ENCODE peak calls at places on chromosome 15, in five cellular contexts. K, L, Q, I and S are unnamed samples.
A peak's percentile ranks its signal among the peaks of the same experiment; 100 is the strongest.

GRCh38 chr15:80906159-80906775 is 83.4 kb downstream of the MESD start:
- DNase-seq in K (peak; percentile 83), L (no peak), Q (no peak), I (no peak), S (no peak)

GRCh38 chr15:80251505-80252280 is at the start of gene CTXND1:
- DNase-seq in K (peak; percentile 8), L (no peak), Q (no peak), I (no peak), S (peak; percentile 49)

GRCh38 chr15:67892559-67893377 is 52.9 kb upstream of the RNU6-1 start:
- DNase-seq in K (no peak), L (no peak), Q (no peak), I (no peak), S (no peak)

GRCh38 chr15:64455951-64456350 is 4.4 kb upstream of the ZNF609 start:
- DNase-seq in K (no peak), L (peak; percentile 22), Q (no peak), I (no peak), S (no peak)

GRCh38 chr15:58432421-58432820 is 630 bp downstream of the LIPC start:
- DNase-seq in K (no peak), L (no peak), Q (no peak), I (no peak), S (no peak)

GRCh38 chr15:75107905-75108838 is 84.8 kb downstream of the PPCDC start:
- DNase-seq in K (peak; percentile 78), L (no peak), Q (no peak), I (peak; percentile 46), S (no peak)

GRCh38 chr15:66252411-66253295 is 897 bp downstream of the MEGF11 start:
- DNase-seq in K (peak; percentile 81), L (peak; percentile 30), Q (peak; percentile 48), I (peak; percentile 45), S (peak; percentile 79)

GRCh38 chr15:36468746-36469145 is 110.7 kb upstream of the CDIN1 start:
- DNase-seq in K (no peak), L (no peak), Q (peak; percentile 15), I (no peak), S (no peak)

GRCh38 chr15:37425541-37425940 is 325.2 kb upstream of the MEIS2 start:
- DNase-seq in K (no peak), L (no peak), Q (no peak), I (no peak), S (no peak)

GRCh38 chr15:101288905-101289513 is 6.0 kb downstream of the SNRPA1 start:
- DNase-seq in K (peak; percentile 36), L (no peak), Q (no peak), I (peak; percentile 29), S (no peak)
- TF ChIP-seq CTCF in K (peak; percentile 75), L (peak; percentile 51), Q (peak; percentile 71), I (peak; percentile 75), S (peak; percentile 66)

GRCh38 chr15:26981492-26981891 is 10.5 kb downstream of the GABRG3 start:
- DNase-seq in K (no peak), L (no peak), Q (no peak), I (no peak), S (no peak)

GRCh38 chr15:26985050-26985449 is 14.1 kb downstream of the GABRG3 start:
- DNase-seq in K (no peak), L (no peak), Q (no peak), I (no peak), S (no peak)

GRCh38 chr15:26983822-26984221 is 12.8 kb downstream of the GABRG3 start:
- DNase-seq in K (no peak), L (no peak), Q (no peak), I (no peak), S (no peak)
- TF ChIP-seq CTCF in K (no peak), L (no peak), Q (no peak), I (no peak), S (peak; percentile 27)

GRCh38 chr15:54288049-54288448 is 309.8 kb downstream of the UNC13C start:
- DNase-seq in K (no peak), L (no peak), Q (no peak), I (no peak), S (no peak)

GRCh38 chr15:54277834-54278233 is 299.6 kb downstream of the UNC13C start:
- DNase-seq in K (no peak), L (no peak), Q (no peak), I (no peak), S (no peak)

GRCh38 chr15:54280726-54281125 is 302.5 kb downstream of the UNC13C start:
- DNase-seq in K (no peak), L (no peak), Q (no peak), I (no peak), S (no peak)

DNA sequence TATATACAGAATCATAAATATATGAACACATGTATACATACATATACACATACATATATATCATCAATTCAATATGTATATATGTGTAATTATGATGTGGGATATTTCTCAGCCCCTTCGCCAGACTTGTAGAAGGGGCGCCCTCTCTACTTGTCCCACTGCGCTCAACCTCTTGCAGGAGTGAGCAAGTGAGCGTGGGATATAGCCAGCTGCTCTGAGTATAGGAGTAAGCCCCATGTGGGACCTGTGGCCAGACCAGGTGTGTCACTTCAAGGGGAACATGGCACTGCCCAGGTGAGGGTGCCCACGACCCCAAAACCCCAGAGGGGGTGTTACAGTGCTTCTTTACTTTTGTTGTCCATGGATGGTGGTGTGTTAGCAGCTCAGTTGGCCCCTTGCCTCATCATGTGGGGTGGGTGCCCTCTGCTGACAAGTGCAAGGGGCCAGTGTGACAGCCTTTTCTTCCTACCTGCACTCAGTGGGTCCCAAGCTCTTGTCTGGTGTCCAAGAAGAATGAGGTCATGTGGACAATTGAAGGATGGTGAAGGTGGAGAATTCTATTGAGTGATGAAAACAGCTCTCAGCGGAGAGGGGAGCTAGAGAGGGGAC is 304.1 kb downstream of the UNC13C start:
- DNase-seq in K (peak; percentile 7), L (no peak), Q (no peak), I (no peak), S (no peak)
- TF ChIP-seq CTCF in K (no peak), L (no peak), Q (no peak), I (no peak), S (no peak)

GRCh38 chr15:82046668-82047492 is 1.1 kb upstream of the MEX3B start:
- DNase-seq in K (peak; percentile 97), L (peak; percentile 92), Q (peak; percentile 93), I (peak; percentile 86), S (peak; percentile 88)

GRCh38 chr15:82045179-82045891 is 483 bp downstream of the MEX3B start:
- DNase-seq in K (peak; percentile 55), L (peak; percentile 37), Q (peak; percentile 44), I (peak; percentile 8), S (peak; percentile 48)

GRCh38 chr15:82045892-82046667 is at the start of gene MEX3B:
- DNase-seq in K (peak; percentile 95), L (peak; percentile 98), Q (peak; percentile 98), I (peak; percentile 87), S (peak; percentile 89)

GRCh38 chr15:82048809-82049208 is 3.0 kb upstream of the MEX3B start:
- DNase-seq in K (no peak), L (no peak), Q (no peak), I (no peak), S (no peak)

GRCh38 chr15:82047493-82048446 is 2.0 kb upstream of the MEX3B start:
- DNase-seq in K (no peak), L (peak; percentile 13), Q (no peak), I (no peak), S (no peak)
- TF ChIP-seq CTCF in K (no peak), L (no peak), Q (peak; percentile 28), I (peak; percentile 19), S (peak; percentile 0)

DNA sequence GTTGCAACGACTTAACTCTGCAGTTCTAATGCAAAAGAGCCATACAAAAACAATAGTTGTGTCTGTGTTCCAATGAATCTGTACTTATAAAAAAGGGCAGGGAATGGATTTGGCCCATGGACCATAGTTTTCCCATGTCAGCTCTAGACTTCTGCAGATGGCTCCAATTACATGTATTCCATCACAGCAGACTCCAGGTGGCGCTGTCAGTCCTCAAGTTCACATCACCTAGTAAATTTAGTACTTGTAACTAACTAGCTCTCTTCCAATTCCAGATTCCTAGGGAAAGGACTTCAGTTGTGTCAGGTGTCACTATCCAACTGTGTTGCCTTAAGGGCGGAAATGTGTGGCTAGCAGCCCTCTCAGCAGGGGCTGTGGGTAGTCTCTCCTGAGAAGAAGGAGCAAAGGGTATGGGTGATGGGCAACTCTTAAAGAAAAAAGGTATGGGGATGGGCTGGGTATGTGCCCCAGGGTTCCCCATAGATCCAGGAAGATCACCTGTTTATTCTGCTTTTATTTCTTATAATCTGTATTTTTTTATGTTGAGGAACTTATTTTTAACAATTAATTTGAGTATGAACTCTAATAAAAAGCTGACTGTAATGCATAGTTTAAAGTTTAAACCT is 36.2 kb downstream of the BBS4 start:
- DNase-seq in K (peak; percentile 74), L (peak; percentile 46), Q (peak; percentile 33), I (peak; percentile 71), S (peak; percentile 25)
- TF ChIP-seq CTCF in K (peak; percentile 84), L (peak; percentile 40), Q (peak; percentile 69), I (peak; percentile 70), S (peak; percentile 64)

GRCh38 chr15:26744894-26745293 is 28.0 kb downstream of the GABRB3 start:
- DNase-seq in K (no peak), L (no peak), Q (no peak), I (no peak), S (no peak)
- TF ChIP-seq CTCF in K (no peak), L (no peak), Q (no peak), I (no peak), S (no peak)

DNA sequence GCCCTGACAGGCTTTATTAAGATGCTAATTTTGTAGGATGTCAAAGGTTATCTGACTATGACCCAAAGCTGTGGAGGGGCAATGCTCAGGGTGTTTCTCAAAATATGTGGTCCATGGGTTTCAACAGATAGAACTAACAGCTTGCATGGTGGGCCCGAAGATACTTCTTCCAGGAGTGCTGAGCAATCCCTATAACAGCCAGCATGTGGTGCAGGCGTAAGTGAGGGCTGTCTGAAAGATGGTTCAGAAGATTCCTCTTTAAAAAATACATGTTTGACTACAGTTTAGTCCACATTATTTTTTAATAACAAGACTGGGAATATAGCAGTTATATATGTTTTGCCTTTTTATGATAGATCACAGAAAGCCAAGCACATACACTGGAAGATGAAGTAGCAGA is 7.6 kb downstream of the SCG3 start:
- DNase-seq in K (no peak), L (no peak), Q (no peak), I (no peak), S (no peak)
- TF ChIP-seq CTCF in K (no peak), L (no peak), Q (peak; percentile 38), I (no peak), S (no peak)